ENCODE peak calls at places on chromosomes 7 and 10, in six cellular contexts. One of them, this sample, is unnamed.

GRCh38 chr7:123216825-123217224 is 17.1 kb upstream of the SLC13A1 start:
- DNase-seq in A549: no peak
- DNase-seq in keratinocyte: no peak
- DNase-seq in GF-D8: no peak
- DNase-seq in NT2/D1: no peak
- DNase-seq in stimulated activated CD8-positive, alpha-beta memory T cell treated with anti-CD3 and anti-CD28 coated beads, Interleukin-4, amount 100 ng/mL, for 1 hour: no peak
- DNase-seq in this sample: no peak

GRCh38 chr10:103797857-103798256 is 57.5 kb downstream of the SH3PXD2A start:
- DNase-seq in A549: no peak
- DNase-seq in keratinocyte: no peak
- DNase-seq in GF-D8: no peak
- DNase-seq in NT2/D1: no peak
- DNase-seq in stimulated activated CD8-positive, alpha-beta memory T cell treated with anti-CD3 and anti-CD28 coated beads, Interleukin-4, amount 100 ng/mL, for 1 hour: no peak
- DNase-seq in this sample: no peak

GRCh38 chr10:77248104-77248503 is 389.5 kb downstream of the KCNMA1 start:
- DNase-seq in A549: no peak
- DNase-seq in keratinocyte: no peak
- DNase-seq in GF-D8: no peak
- DNase-seq in NT2/D1: no peak
- DNase-seq in stimulated activated CD8-positive, alpha-beta memory T cell treated with anti-CD3 and anti-CD28 coated beads, Interleukin-4, amount 100 ng/mL, for 1 hour: no peak
- DNase-seq in this sample: no peak

GRCh38 chr7:139767561-139767982 is 10.2 kb downstream of the HIPK2 start:
- DNase-seq in A549: no peak
- DNase-seq in keratinocyte: no peak
- DNase-seq in GF-D8: peak
- DNase-seq in NT2/D1: no peak
- DNase-seq in stimulated activated CD8-positive, alpha-beta memory T cell treated with anti-CD3 and anti-CD28 coated beads, Interleukin-4, amount 100 ng/mL, for 1 hour: no peak
- DNase-seq in this sample: no peak

GRCh38 chr7:94374231-94374630 is 20.5 kb upstream of the COL1A2 start:
- DNase-seq in A549: no peak
- DNase-seq in keratinocyte: no peak
- DNase-seq in GF-D8: no peak
- DNase-seq in NT2/D1: no peak
- DNase-seq in stimulated activated CD8-positive, alpha-beta memory T cell treated with anti-CD3 and anti-CD28 coated beads, Interleukin-4, amount 100 ng/mL, for 1 hour: no peak
- DNase-seq in this sample: no peak

GRCh38 chr7:29077854-29078253 is 68.5 kb downstream of the CPVL start:
- DNase-seq in A549: no peak
- DNase-seq in keratinocyte: no peak
- DNase-seq in GF-D8: no peak
- DNase-seq in NT2/D1: no peak
- DNase-seq in stimulated activated CD8-positive, alpha-beta memory T cell treated with anti-CD3 and anti-CD28 coated beads, Interleukin-4, amount 100 ng/mL, for 1 hour: no peak
- DNase-seq in this sample: no peak

GRCh38 chr7:145009866-145010265 is 174.0 kb upstream of the TPK1 start:
- DNase-seq in A549: no peak
- DNase-seq in keratinocyte: no peak
- DNase-seq in GF-D8: no peak
- DNase-seq in NT2/D1: no peak
- DNase-seq in stimulated activated CD8-positive, alpha-beta memory T cell treated with anti-CD3 and anti-CD28 coated beads, Interleukin-4, amount 100 ng/mL, for 1 hour: no peak
- DNase-seq in this sample: no peak

GRCh38 chr10:78170026-78170475 is 136.4 kb downstream of the RPS24 start:
- DNase-seq in A549: no peak
- DNase-seq in keratinocyte: no peak
- DNase-seq in GF-D8: no peak
- DNase-seq in NT2/D1: no peak
- DNase-seq in stimulated activated CD8-positive, alpha-beta memory T cell treated with anti-CD3 and anti-CD28 coated beads, Interleukin-4, amount 100 ng/mL, for 1 hour: no peak
- DNase-seq in this sample: no peak

GRCh38 chr7:6705959-6706665 is 635 bp downstream of the ZNF12 start:
- DNase-seq in A549: peak
- DNase-seq in keratinocyte: no peak
- DNase-seq in GF-D8: peak
- DNase-seq in NT2/D1: peak
- DNase-seq in stimulated activated CD8-positive, alpha-beta memory T cell treated with anti-CD3 and anti-CD28 coated beads, Interleukin-4, amount 100 ng/mL, for 1 hour: no peak
- DNase-seq in this sample: no peak

GRCh38 chr7:22718200-22718711 is 8.7 kb upstream of the IL6 start:
- DNase-seq in A549: no peak
- DNase-seq in keratinocyte: no peak
- DNase-seq in GF-D8: no peak
- DNase-seq in NT2/D1: no peak
- DNase-seq in stimulated activated CD8-positive, alpha-beta memory T cell treated with anti-CD3 and anti-CD28 coated beads, Interleukin-4, amount 100 ng/mL, for 1 hour: no peak
- DNase-seq in this sample: no peak

GRCh38 chr7:77409005-77409738 is 7.0 kb downstream of the GSAP start:
- DNase-seq in A549: no peak
- DNase-seq in keratinocyte: peak
- DNase-seq in GF-D8: no peak
- DNase-seq in NT2/D1: no peak
- DNase-seq in stimulated activated CD8-positive, alpha-beta memory T cell treated with anti-CD3 and anti-CD28 coated beads, Interleukin-4, amount 100 ng/mL, for 1 hour: no peak
- DNase-seq in this sample: no peak

GRCh38 chr10:122649903-122650302 is 49.7 kb downstream of the C10orf120 start:
- DNase-seq in A549: no peak
- DNase-seq in keratinocyte: no peak
- DNase-seq in GF-D8: no peak
- DNase-seq in NT2/D1: no peak
- DNase-seq in stimulated activated CD8-positive, alpha-beta memory T cell treated with anti-CD3 and anti-CD28 coated beads, Interleukin-4, amount 100 ng/mL, for 1 hour: no peak
- DNase-seq in this sample: no peak

GRCh38 chr10:74921744-74922143 is 95.3 kb downstream of the KAT6B start:
- DNase-seq in A549: no peak
- DNase-seq in keratinocyte: no peak
- DNase-seq in GF-D8: no peak
- DNase-seq in NT2/D1: no peak
- DNase-seq in stimulated activated CD8-positive, alpha-beta memory T cell treated with anti-CD3 and anti-CD28 coated beads, Interleukin-4, amount 100 ng/mL, for 1 hour: no peak
- DNase-seq in this sample: no peak

GRCh38 chr7:142854505-142855400 is at the start of gene EPHB6:
- DNase-seq in A549: peak
- DNase-seq in keratinocyte: no peak
- DNase-seq in GF-D8: no peak
- DNase-seq in NT2/D1: peak
- DNase-seq in stimulated activated CD8-positive, alpha-beta memory T cell treated with anti-CD3 and anti-CD28 coated beads, Interleukin-4, amount 100 ng/mL, for 1 hour: peak
- DNase-seq in this sample: peak

GRCh38 chr7:151856098-151856497 is 20.8 kb downstream of the PRKAG2 start:
- DNase-seq in A549: peak
- DNase-seq in keratinocyte: no peak
- DNase-seq in GF-D8: no peak
- DNase-seq in NT2/D1: no peak
- DNase-seq in stimulated activated CD8-positive, alpha-beta memory T cell treated with anti-CD3 and anti-CD28 coated beads, Interleukin-4, amount 100 ng/mL, for 1 hour: no peak
- DNase-seq in this sample: no peak

GRCh38 chr7:66639773-66640172 is 11.1 kb downstream of the KCTD7 start:
- DNase-seq in A549: no peak
- DNase-seq in keratinocyte: no peak
- DNase-seq in GF-D8: no peak
- DNase-seq in NT2/D1: no peak
- DNase-seq in stimulated activated CD8-positive, alpha-beta memory T cell treated with anti-CD3 and anti-CD28 coated beads, Interleukin-4, amount 100 ng/mL, for 1 hour: no peak
- DNase-seq in this sample: no peak

GRCh38 chr10:30219977-30220751 is 128.9 kb downstream of the MTPAP start:
- DNase-seq in A549: no peak
- DNase-seq in keratinocyte: no peak
- DNase-seq in GF-D8: peak
- DNase-seq in NT2/D1: no peak
- DNase-seq in stimulated activated CD8-positive, alpha-beta memory T cell treated with anti-CD3 and anti-CD28 coated beads, Interleukin-4, amount 100 ng/mL, for 1 hour: no peak
- DNase-seq in this sample: no peak